ENCODE peak calls at places on chromosomes 13 and 19, in five cellular contexts. A is nephron progenitor cell; K is stimulated activated CD8-positive, alpha-beta memory T cell treated with anti-CD3 and anti-CD28 coated beads, Interleukin-7, amount 100 ng/mL, for 1 hour; Z is activated T-helper 1 cell treated with anti-CD3 and anti-CD28 coated beads, Interleukin-2, amount 50 U/mL, for 16 hours; M is ELF-1. U is an unnamed sample.

GRCh38 chr13:45333973-45334922 is 6.7 kb downstream of the TPT1 start:
- DNase-seq in A (no peak), K (no peak), Z (no peak), M (no peak), U (no peak)

GRCh38 chr19:36797786-36798108 is 25.1 kb upstream of the ZNF850 start:
- DNase-seq in A (no peak), K (no peak), Z (no peak), M (no peak), U (no peak)

GRCh38 chr13:41562083-41562482 is 104.7 kb downstream of the RGCC start:
- DNase-seq in A (no peak), K (no peak), Z (no peak), M (no peak), U (no peak)

GRCh38 chr13:41603917-41604316 is 146.6 kb downstream of the RGCC start:
- DNase-seq in A (no peak), K (no peak), Z (no peak), M (no peak), U (no peak)

GRCh38 chr13:74009100-74009668 is 125.0 kb downstream of the KLF12 start:
- DNase-seq in A (no peak), K (no peak), Z (no peak), M (no peak), U (no peak)

GRCh38 chr19:55931936-55932386 is at the start of gene NLRP13:
- DNase-seq in A (no peak), K (no peak), Z (no peak), M (no peak), U (no peak)

GRCh38 chr13:26973946-26974345 is 197.7 kb downstream of the USP12 start:
- DNase-seq in A (no peak), K (no peak), Z (no peak), M (no peak), U (no peak)

GRCh38 chr19:2848625-2849024 is 7.3 kb downstream of the ZNF555 start:
- DNase-seq in A (no peak), K (no peak), Z (no peak), M (no peak), U (no peak)

GRCh38 chr13:93794197-93794885 is 567.7 kb downstream of the GPC6 start:
- DNase-seq in A (no peak), K (no peak), Z (no peak), M (no peak), U (no peak)

GRCh38 chr13:74662895-74663294 is 528.7 kb upstream of the KLF12 start:
- DNase-seq in A (no peak), K (no peak), Z (no peak), M (no peak), U (no peak)

GRCh38 chr13:20190481-20191310 is 2.0 kb downstream of the GJB2 start:
- DNase-seq in A (no peak), K (no peak), Z (no peak), M (no peak), U (no peak)

GRCh38 chr19:3056454-3057016 is 5.8 kb downstream of the TLE5 start:
- DNase-seq in A (no peak), K (no peak), Z (no peak), M (peak), U (no peak)

GRCh38 chr13:22325761-22326160 is 654.9 kb downstream of the FGF9 start:
- DNase-seq in A (no peak), K (no peak), Z (no peak), M (peak), U (no peak)

GRCh38 chr13:43799191-43799590 is 12.4 kb upstream of the ENOX1 start:
- DNase-seq in A (no peak), K (no peak), Z (no peak), M (no peak), U (no peak)

GRCh38 chr19:42942187-42942789 is 5.3 kb upstream of the PSG7 start:
- DNase-seq in A (no peak), K (no peak), Z (no peak), M (peak), U (no peak)

GRCh38 chr19:35342430-35342829 is 5.3 kb upstream of the FFAR1 start:
- DNase-seq in A (no peak), K (no peak), Z (no peak), M (peak), U (no peak)

GRCh38 chr13:26036383-26036782 is 15.4 kb downstream of the SHISA2 start:
- DNase-seq in A (no peak), K (no peak), Z (no peak), M (no peak), U (no peak)

GRCh38 chr13:41995946-41996345 is 35.0 kb upstream of the VWA8 start:
- DNase-seq in A (no peak), K (no peak), Z (no peak), M (no peak), U (no peak)

GRCh38 chr13:30841161-30841560 is 64.9 kb upstream of the MEDAG start:
- DNase-seq in A (no peak), K (no peak), Z (no peak), M (no peak), U (no peak)

GRCh38 chr19:17883627-17884413 is 12.1 kb downstream of the SLC5A5 start:
- DNase-seq in A (no peak), K (no peak), Z (no peak), M (no peak), U (no peak)

GRCh38 chr19:43148233-43148632 is 38.1 kb downstream of the PSG5 start:
- DNase-seq in A (no peak), K (no peak), Z (no peak), M (no peak), U (no peak)

GRCh38 chr19:47418595-47419036 is 711 bp downstream of the MEIS3 start:
- DNase-seq in A (peak), K (no peak), Z (no peak), M (no peak), U (no peak)

GRCh38 chr13:20960663-20961309 is 58.2 kb upstream of the XPO4 start:
- DNase-seq in A (no peak), K (no peak), Z (no peak), M (no peak), U (no peak)

GRCh38 chr13:27186295-27186694 is 14.7 kb upstream of the USP12 start:
- DNase-seq in A (no peak), K (no peak), Z (no peak), M (no peak), U (no peak)

U was measured in esophagus squamous epithelium.